ENCODE peak calls at places on chromosomes 5 and 9, in eight cellular contexts. T, X, H, B, O, C, L and G are unnamed samples.

GRCh38 chr5:117800261-117800660 is 1188.1 kb downstream of the DTWD2 start:
- DNase-seq in T (no peak), X (no peak), H (no peak), B (peak), O (no peak), C (no peak), L (no peak), G (peak)

GRCh38 chr5:5979362-5979760 is 399.0 kb downstream of the MED10 start:
- DNase-seq in T (no peak), X (no peak), H (no peak), B (peak), O (no peak), C (no peak), L (no peak), G (no peak)

GRCh38 chr5:82812575-82812974 is 264.6 kb downstream of the TMEM167A start:
- DNase-seq in T (no peak), X (no peak), H (no peak), B (peak), O (no peak), C (no peak), L (no peak), G (peak)

GRCh38 chr5:151092750-151093149 is 11.9 kb upstream of the TNIP1 start:
- DNase-seq in T (no peak), X (peak), H (no peak), B (peak), O (peak), C (no peak), L (no peak), G (peak)

GRCh38 chr5:16690243-16690839 is 73.5 kb upstream of the RETREG1 start:
- DNase-seq in T (no peak), X (no peak), H (peak), B (peak), O (no peak), C (peak), L (peak), G (peak)

GRCh38 chr9:126510564-126510963 is 103.2 kb upstream of the LMX1B start:
- DNase-seq in T (peak), X (no peak), H (no peak), B (no peak), O (no peak), C (no peak), L (no peak), G (no peak)

GRCh38 chr5:170623576-170624181 is 119.9 kb downstream of the KCNIP1 start:
- DNase-seq in T (peak), X (peak), H (peak), B (peak), O (no peak), C (no peak), L (peak), G (peak)

GRCh38 chr9:80775515-80775914 is 913.8 kb downstream of the TLE1 start:
- DNase-seq in T (no peak), X (peak), H (no peak), B (peak), O (no peak), C (no peak), L (no peak), G (peak)

GRCh38 chr9:114184071-114184470 is 28.7 kb downstream of the COL27A1 start:
- DNase-seq in T (peak), X (no peak), H (peak), B (peak), O (no peak), C (no peak), L (no peak), G (no peak)

GRCh38 chr5:88702328-88702727 is 180.7 kb downstream of the MEF2C start:
- DNase-seq in T (no peak), X (no peak), H (no peak), B (no peak), O (no peak), C (no peak), L (no peak), G (no peak)

GRCh38 chr9:4555251-4555650 is 65.0 kb downstream of the SLC1A1 start:
- DNase-seq in T (no peak), X (no peak), H (peak), B (peak), O (no peak), C (no peak), L (no peak), G (peak)

GRCh38 chr5:17374973-17375844 is 122.8 kb upstream of the TAF11L2 start:
- DNase-seq in T (no peak), X (no peak), H (no peak), B (peak), O (no peak), C (no peak), L (peak), G (no peak)

GRCh38 chr9:135061441-135061840 is 26.0 kb upstream of the OLFM1 start:
- DNase-seq in T (peak), X (no peak), H (no peak), B (no peak), O (no peak), C (no peak), L (no peak), G (no peak)

GRCh38 chr5:38420691-38421395 is 135.6 kb downstream of the LIFR start:
- DNase-seq in T (peak), X (no peak), H (peak), B (peak), O (peak), C (peak), L (peak), G (peak)

GRCh38 chr5:19322716-19323485 is 665.1 kb downstream of the CDH18 start:
- DNase-seq in T (no peak), X (no peak), H (no peak), B (peak), O (no peak), C (no peak), L (peak), G (no peak)

GRCh38 chr5:11903121-11903613 is 1.1 kb downstream of the CTNND2 start:
- DNase-seq in T (no peak), X (no peak), H (no peak), B (no peak), O (no peak), C (no peak), L (no peak), G (peak)

GRCh38 chr5:180340856-180341255 is 12.3 kb downstream of the GFPT2 start:
- DNase-seq in T (no peak), X (no peak), H (no peak), B (peak), O (no peak), C (no peak), L (no peak), G (peak)

GRCh38 chr9:128419061-128419925 is 1.4 kb upstream of the CERCAM start:
- DNase-seq in T (peak), X (no peak), H (no peak), B (peak), O (no peak), C (no peak), L (no peak), G (no peak)

GRCh38 chr5:19927919-19928318 is 60.1 kb downstream of the CDH18 start:
- DNase-seq in T (no peak), X (no peak), H (no peak), B (no peak), O (no peak), C (no peak), L (no peak), G (peak)

GRCh38 chr5:68565427-68565826 is 349.9 kb downstream of the PIK3R1 start:
- DNase-seq in T (no peak), X (no peak), H (no peak), B (no peak), O (no peak), C (peak), L (no peak), G (no peak)

GRCh38 chr9:126376903-126377342 is 50.3 kb downstream of the MVB12B start:
- DNase-seq in T (no peak), X (no peak), H (no peak), B (no peak), O (no peak), C (no peak), L (no peak), G (no peak)

GRCh38 chr9:2199999-2200796 is 185.1 kb downstream of the SMARCA2 start:
- DNase-seq in T (no peak), X (no peak), H (no peak), B (no peak), O (no peak), C (no peak), L (no peak), G (no peak)
- TF ChIP-seq CTCF in T (no peak), X (no peak), H (no peak), B (no peak), O (no peak), C (peak), L (no peak), G (no peak)

GRCh38 chr9:111903996-111904395 is 7.4 kb downstream of the UGCG start:
- DNase-seq in T (no peak), X (no peak), H (no peak), B (no peak), O (no peak), C (no peak), L (no peak), G (no peak)
- H3K4me3 ChIP-seq in T (no peak), X (no peak), H (no peak), B (no peak), O (no peak), C (no peak), L (no peak), G (no peak)

GRCh38 chr9:22170162-22170932 is 161.2 kb upstream of the CDKN2B start:
- DNase-seq in T (no peak), X (no peak), H (no peak), B (peak), O (peak), C (no peak), L (no peak), G (peak)
- TF ChIP-seq CTCF in T (no peak), X (no peak), H (no peak), B (no peak), O (no peak), C (no peak), L (no peak), G (no peak)

GRCh38 chr9:95315108-95315746 is 2.3 kb downstream of the FANCC start:
- DNase-seq in T (no peak), X (no peak), H (no peak), B (no peak), O (no peak), C (no peak), L (no peak), G (no peak)
- H3K4me3 ChIP-seq in T (no peak), X (no peak), H (no peak), B (no peak), O (no peak), C (peak), L (no peak), G (no peak)

DNA sequence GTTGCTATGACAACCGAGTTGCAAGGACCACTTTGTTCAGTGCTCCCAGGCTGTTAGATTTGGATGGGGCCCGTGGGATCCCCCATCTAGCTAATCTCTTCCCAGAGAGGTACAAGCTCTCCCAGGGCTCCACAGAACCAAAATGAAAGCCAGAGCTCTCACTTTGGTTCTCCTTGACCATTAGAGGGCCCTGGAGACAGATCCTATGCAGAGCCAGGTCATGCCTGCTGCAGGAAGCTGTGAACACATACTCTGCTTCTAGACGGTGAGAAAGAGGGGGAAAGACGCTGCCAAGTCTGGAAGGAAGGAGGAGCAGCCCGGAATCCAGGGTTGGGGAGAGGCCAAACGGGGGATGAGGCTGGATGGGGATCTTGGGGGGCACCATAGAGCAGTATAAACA is 224.5 kb downstream of the GABBR2 start:
- DNase-seq in T (no peak), X (no peak), H (no peak), B (peak), O (no peak), C (no peak), L (no peak), G (peak)
- TF ChIP-seq CTCF in T (no peak), X (peak), H (no peak), B (peak), O (peak), C (no peak), L (no peak), G (peak)

DNA sequence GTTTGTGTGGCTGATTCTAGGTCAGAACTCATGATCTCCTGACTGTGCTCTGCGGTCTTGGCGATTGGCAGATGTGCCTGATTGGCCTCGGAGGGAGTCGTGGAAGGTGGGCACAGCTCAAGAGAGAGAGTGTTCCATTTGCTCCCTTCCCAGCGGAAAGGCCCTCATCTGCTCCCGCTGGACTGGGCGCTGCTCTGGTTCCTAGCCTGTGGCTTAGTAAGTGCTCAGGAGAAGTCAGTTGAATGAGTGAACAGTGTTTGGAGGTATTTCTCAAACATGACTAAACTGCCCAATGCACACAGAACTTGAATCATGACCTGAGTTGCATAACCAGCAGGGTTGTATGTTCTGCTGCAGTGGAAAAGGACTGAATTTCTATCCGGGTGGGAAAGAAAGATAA is 120.2 kb upstream of the PITX1 start:
- DNase-seq in T (no peak), X (no peak), H (no peak), B (no peak), O (peak), C (no peak), L (no peak), G (peak)
- H3K4me3 ChIP-seq in T (no peak), X (no peak), H (no peak), B (no peak), O (no peak), C (no peak), L (no peak), G (no peak)

GRCh38 chr9:124479371-124479770 is 27.8 kb downstream of the NR5A1 start:
- DNase-seq in T (no peak), X (no peak), H (no peak), B (no peak), O (no peak), C (no peak), L (no peak), G (no peak)

GRCh38 chr9:124479947-124480620 is 27.1 kb downstream of the NR5A1 start:
- DNase-seq in T (no peak), X (no peak), H (no peak), B (no peak), O (no peak), C (no peak), L (no peak), G (no peak)

GRCh38 chr9:124482431-124483031 is 24.7 kb downstream of the NR5A1 start:
- DNase-seq in T (no peak), X (no peak), H (no peak), B (no peak), O (no peak), C (no peak), L (no peak), G (no peak)

GRCh38 chr9:124481115-124481514 is 26.1 kb downstream of the NR5A1 start:
- DNase-seq in T (no peak), X (no peak), H (no peak), B (no peak), O (no peak), C (no peak), L (no peak), G (no peak)

GRCh38 chr9:124480621-124480981 is 26.6 kb downstream of the NR5A1 start:
- DNase-seq in T (no peak), X (no peak), H (peak), B (peak), O (no peak), C (peak), L (peak), G (peak)
- TF ChIP-seq CTCF in T (no peak), X (peak), H (peak), B (peak), O (peak), C (peak), L (peak), G (peak)

GRCh38 chr5:33888582-33888981 is 3.2 kb downstream of the ADAMTS12 start:
- DNase-seq in T (no peak), X (no peak), H (no peak), B (peak), O (no peak), C (no peak), L (no peak), G (peak)
- H3K4me3 ChIP-seq in T (no peak), X (no peak), H (no peak), B (no peak), O (no peak), C (no peak), L (no peak), G (peak)

GRCh38 chr5:124599048-124599973 is 147.1 kb downstream of the ZNF608 start:
- DNase-seq in T (no peak), X (no peak), H (peak), B (peak), O (no peak), C (peak), L (peak), G (peak)
- TF ChIP-seq CTCF in T (no peak), X (no peak), H (no peak), B (no peak), O (no peak), C (no peak), L (no peak), G (no peak)